ENCODE peak calls at places on chromosomes 6 and 20, in four cellular contexts. S is ACHN, U is fibroblast of villous mesenchyme, H is ELF-1. J is an unnamed sample.

GRCh38 chr6:84560431-84561375 is 203.7 kb downstream of the TBX18 start:
- DNase-seq in S (no peak), U (no peak), H (no peak), J (no peak)

GRCh38 chr6:36757206-36757605 is 59.6 kb downstream of the RAB44 start:
- DNase-seq in S (no peak), U (no peak), H (no peak), J (no peak)

GRCh38 chr20:38599410-38599882 is 2.2 kb upstream of the ARHGAP40 start:
- DNase-seq in S (peak; percentile 20), U (no peak), H (peak; percentile 86), J (no peak)

GRCh38 chr20:49572857-49573256 is 4.9 kb upstream of the PTGIS start:
- DNase-seq in S (no peak), U (no peak), H (no peak), J (no peak)

GRCh38 chr20:10876558-10876957 is 202.8 kb upstream of the JAG1 start:
- DNase-seq in S (no peak), U (peak; percentile 18), H (no peak), J (no peak)

GRCh38 chr20:23086056-23086551 is at the start of gene CD93:
- DNase-seq in S (no peak), U (no peak), H (no peak), J (no peak)

GRCh38 chr20:24698706-24699206 is 229.3 kb downstream of the SYNDIG1 start:
- DNase-seq in S (no peak), U (no peak), H (no peak), J (no peak)

GRCh38 chr6:85482206-85483040 is 32.5 kb downstream of the NT5E start:
- DNase-seq in S (no peak), U (peak; percentile 61), H (no peak), J (no peak)

GRCh38 chr6:133814797-133815196 is 74.1 kb upstream of the TCF21 start:
- DNase-seq in S (no peak), U (peak; percentile 66), H (no peak), J (no peak)

GRCh38 chr6:133892444-133893323 is 3.8 kb downstream of the TCF21 start:
- DNase-seq in S (no peak), U (peak; percentile 88), H (peak; percentile 79), J (no peak)

GRCh38 chr20:11170565-11170964 is 496.8 kb upstream of the JAG1 start:
- DNase-seq in S (no peak), U (no peak), H (no peak), J (no peak)

GRCh38 chr6:37059344-37060194 is 54.1 kb downstream of the FGD2 start:
- DNase-seq in S (peak; percentile 94), U (peak; percentile 96), H (peak; percentile 88), J (peak; percentile 55)

GRCh38 chr20:46084805-46085792 is 4.7 kb downstream of the NCOA5 start:
- DNase-seq in S (no peak), U (peak; percentile 72), H (no peak), J (no peak)

GRCh38 chr6:136920858-136921520 is 1.1 kb upstream of the SLC35D3 start:
- DNase-seq in S (no peak), U (peak; percentile 8), H (peak; percentile 20), J (no peak)

GRCh38 chr6:69584536-69584912 is 212.3 kb downstream of the LMBRD1 start:
- DNase-seq in S (no peak), U (no peak), H (no peak), J (no peak)

GRCh38 chr6:33247977-33248642 is 23.6 kb downstream of the VPS52 start:
- DNase-seq in S (peak; percentile 83), U (peak; percentile 86), H (peak; percentile 94), J (peak; percentile 78)

GRCh38 chr6:155212616-155213380 is 51.0 kb upstream of the CLDN20 start:
- DNase-seq in S (no peak), U (no peak), H (no peak), J (no peak)

GRCh38 chr6:137315081-137315480 is 95.9 kb upstream of the IFNGR1 start:
- DNase-seq in S (no peak), U (no peak), H (no peak), J (no peak)

GRCh38 chr20:61719691-61720347 is 345.9 kb downstream of the TAF4 start:
- DNase-seq in S (no peak), U (peak; percentile 4), H (peak; percentile 30), J (no peak)

GRCh38 chr20:63216849-63217471 is 1.0 kb upstream of the YTHDF1 start:
- DNase-seq in S (no peak), U (no peak), H (no peak), J (no peak)

GRCh38 chr6:19415605-19416326 is 421.4 kb upstream of the ID4 start:
- DNase-seq in S (no peak), U (peak; percentile 22), H (no peak), J (no peak)

GRCh38 chr20:1328680-1329330 is at the start of gene SDCBP2:
- DNase-seq in S (no peak), U (no peak), H (no peak), J (no peak)

J was measured in anterior cingulate cortex.